ENCODE peak calls at places on chromosomes 12 and 14, in five cellular contexts. E is tibial nerve, T is right lobe of liver, K is AG04450, C is HFFc6. L is an unnamed sample.

GRCh38 chr14:53929871-53930685 is 26.5 kb downstream of the BMP4 start:
- DNase-seq in E (no peak), T (peak; percentile 51), C (no peak), K (no peak), L (peak; percentile 35)

GRCh38 chr12:113101751-113102150 is 33.8 kb downstream of the RASAL1 start:
- DNase-seq in E (no peak), C (no peak), T (no peak), K (no peak), L (no peak)

GRCh38 chr14:73244541-73244940 is 7.2 kb downstream of the PAPLN start:
- DNase-seq in E (no peak), T (no peak), K (no peak), C (no peak), L (no peak)

GRCh38 chr14:22836301-22837058 is at the start of gene MMP14:
- DNase-seq in T (peak; percentile 65), C (peak; percentile 79), E (peak; percentile 88), K (no peak), L (peak; percentile 57)

GRCh38 chr12:130179621-130180020 is 17.4 kb downstream of the FZD10 start:
- DNase-seq in C (no peak), K (no peak), T (no peak), E (no peak), L (no peak)

GRCh38 chr12:52291267-52291935 is at the start of gene KRT81:
- DNase-seq in C (no peak), T (no peak), E (no peak), K (no peak), L (no peak)

GRCh38 chr14:75274899-75275569 is 3.6 kb upstream of the FOS start:
- DNase-seq in C (no peak), E (peak; percentile 77), K (no peak), T (no peak), L (no peak)

GRCh38 chr12:67939611-67940010 is 49.6 kb upstream of the IFNG-AS1 start:
- DNase-seq in K (no peak), C (no peak), E (no peak), T (no peak), L (no peak)

GRCh38 chr12:104218935-104219334 is 3.4 kb downstream of the TXNRD1 start:
- DNase-seq in K (no peak), E (no peak), C (peak; percentile 41), T (no peak), L (no peak)

GRCh38 chr14:22613736-22614239 is 15.7 kb downstream of the ABHD4 start:
- DNase-seq in T (no peak), E (no peak), K (no peak), C (no peak), L (no peak)

GRCh38 chr12:104809251-104809650 is 148.8 kb downstream of the SLC41A2 start:
- DNase-seq in C (no peak), K (no peak), T (no peak), E (no peak), L (no peak)

GRCh38 chr14:80152166-80152565 is 59.1 kb downstream of the DIO2 start:
- DNase-seq in K (no peak), C (no peak), T (no peak), E (no peak), L (no peak)

GRCh38 chr12:107027304-107028053 is 40.5 kb upstream of the MTERF2 start:
- DNase-seq in K (peak; percentile 70), E (no peak), T (no peak), C (peak; percentile 96), L (no peak)

GRCh38 chr12:89476889-89477288 is 47.7 kb downstream of the GALNT4 start:
- DNase-seq in E (no peak), C (no peak), K (no peak), T (no peak), L (no peak)

GRCh38 chr12:89474615-89475014 is 50.0 kb downstream of the GALNT4 start:
- DNase-seq in C (no peak), K (no peak), E (no peak), T (no peak), L (no peak)

GRCh38 chr12:89477633-89478279 is 46.8 kb downstream of the GALNT4 start:
- DNase-seq in C (no peak), K (no peak), T (no peak), E (no peak), L (no peak)

GRCh38 chr12:89476232-89476631 is 48.4 kb downstream of the GALNT4 start:
- DNase-seq in T (no peak), C (no peak), E (no peak), K (no peak), L (no peak)

GRCh38 chr12:89475203-89475990 is 49.2 kb downstream of the GALNT4 start:
- DNase-seq in T (no peak), K (no peak), C (peak; percentile 25), E (no peak), L (no peak)
- TF ChIP-seq CTCF in T (no peak), K (no peak), C (no peak), E (no peak), L (no peak)

GRCh38 chr14:71328954-71329353 is 421.7 kb downstream of the PCNX1 start:
- DNase-seq in C (no peak), T (no peak), K (no peak), E (no peak), L (no peak)

GRCh38 chr14:71327691-71328090 is 420.4 kb downstream of the PCNX1 start:
- DNase-seq in E (no peak), T (no peak), C (no peak), K (no peak), L (no peak)

GRCh38 chr14:71324767-71325272 is 417.6 kb downstream of the PCNX1 start:
- DNase-seq in T (no peak), E (no peak), C (no peak), K (no peak), L (peak; percentile 40)

GRCh38 chr14:71331393-71331792 is 424.1 kb downstream of the PCNX1 start:
- DNase-seq in C (no peak), T (no peak), E (no peak), K (no peak), L (no peak)

DNA sequence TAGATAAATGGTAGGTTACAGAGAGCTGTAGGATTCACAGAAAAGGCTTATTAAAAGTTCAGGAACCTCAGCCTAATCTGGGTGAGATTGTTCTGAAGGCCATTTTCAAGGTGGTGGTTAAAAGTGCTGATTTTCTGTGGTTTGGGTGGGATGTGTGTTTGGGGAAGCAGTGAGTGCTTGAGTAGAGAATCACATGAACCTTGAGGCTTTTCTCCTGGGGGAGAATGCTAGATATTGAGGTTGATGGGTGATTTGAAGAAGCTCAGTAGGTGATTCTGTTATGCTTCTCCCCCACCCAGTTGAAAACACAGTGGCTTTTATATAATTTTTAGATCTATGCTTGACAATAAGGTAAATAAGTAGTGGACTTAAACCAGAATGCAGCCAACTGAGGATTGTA is 420.9 kb downstream of the PCNX1 start:
- DNase-seq in K (no peak), T (no peak), C (no peak), E (no peak), L (no peak)
- TF ChIP-seq CTCF in K (no peak), T (no peak), C (no peak), E (no peak), L (no peak)

GRCh38 chr14:61108742-61109141 is 127.7 kb downstream of the SLC38A6 start:
- DNase-seq in T (no peak), C (no peak), E (no peak), K (no peak), L (no peak)

GRCh38 chr14:61107148-61107641 is 126.2 kb downstream of the SLC38A6 start:
- DNase-seq in C (peak; percentile 8), K (no peak), E (peak; percentile 39), T (no peak), L (no peak)

GRCh38 chr14:61104358-61104757 is 123.3 kb downstream of the SLC38A6 start:
- DNase-seq in T (no peak), K (no peak), C (no peak), E (no peak), L (no peak)

GRCh38 chr14:61107896-61108295 is 126.9 kb downstream of the SLC38A6 start:
- DNase-seq in E (no peak), K (no peak), T (no peak), C (no peak), L (no peak)

GRCh38 chr14:61106627-61107147 is 125.6 kb downstream of the SLC38A6 start:
- DNase-seq in K (no peak), T (no peak), C (no peak), E (no peak), L (no peak)
- TF ChIP-seq CTCF in K (peak; percentile 28), T (peak; percentile 30), C (peak; percentile 71), E (no peak), L (no peak)

GRCh38 chr12:124013073-124013472 is 40.1 kb downstream of the ZNF664 start:
- DNase-seq in E (no peak), T (no peak), C (no peak), K (no peak), L (no peak)
- TF ChIP-seq CTCF in E (no peak), T (no peak), C (no peak), K (no peak), L (no peak)

DNA sequence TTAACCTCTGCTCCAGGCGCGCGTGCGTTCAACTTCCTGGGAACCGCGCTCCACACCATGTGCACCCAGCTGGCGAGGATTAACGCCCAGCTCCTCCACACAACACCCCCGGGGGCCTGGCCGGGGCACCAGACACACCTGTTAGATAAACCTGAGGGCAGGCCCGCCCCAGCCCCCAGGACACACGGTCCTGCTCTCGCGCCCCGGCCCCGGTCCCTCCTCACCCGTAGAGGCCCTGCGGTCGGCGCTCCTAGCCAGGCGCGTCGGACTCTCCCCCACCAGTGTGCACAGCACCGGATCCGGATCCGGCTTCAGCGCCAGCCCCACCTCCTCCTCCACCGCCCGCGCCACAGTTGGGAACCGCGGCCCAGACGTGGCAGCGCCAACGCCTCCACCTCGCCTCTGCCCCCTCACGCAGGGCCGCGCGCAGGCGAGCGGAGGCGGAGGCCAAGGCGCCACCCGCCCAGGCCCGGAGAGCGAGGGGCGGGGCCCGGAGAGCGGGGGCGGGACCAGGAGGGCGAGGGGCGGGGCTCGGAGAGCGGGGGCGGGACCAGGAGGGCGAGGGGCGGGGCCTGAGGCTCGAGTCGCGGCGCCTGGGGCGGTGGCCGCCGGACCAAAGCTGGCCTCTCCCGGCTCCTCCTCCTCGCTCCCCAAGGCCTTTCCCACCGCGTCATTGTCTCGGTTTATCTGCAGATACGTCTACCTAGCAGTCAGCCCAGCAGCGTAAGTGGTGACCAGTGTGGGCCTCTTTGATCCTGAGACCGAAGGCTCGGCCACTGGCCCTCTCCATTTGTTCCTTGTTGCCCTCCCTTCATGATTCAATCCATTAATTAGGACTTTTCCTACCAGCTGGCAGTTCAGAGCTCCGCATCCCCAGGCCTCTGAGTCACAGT is at the start of gene GNPNAT1:
- DNase-seq in E (peak; percentile 74), T (peak; percentile 94), K (peak; percentile 60), C (peak; percentile 87), L (peak; percentile 85)
- TF ChIP-seq CTCF in E (no peak), T (no peak), K (no peak), C (no peak), L (no peak)